ENCODE peak calls at places on chromosomes 5 and 9, in nine cellular contexts. One of them, this sample, is unnamed.

GRCh38 chr9:77649109-77649812 is 1.1 kb upstream of the GNA14 start:
- DNase-seq in SK-N-SH: peak; percentile 35
- DNase-seq in HFFc6: peak; percentile 44
- DNase-seq in uterus: no peak
- DNase-seq in nephron progenitor cell: no peak
- DNase-seq in AG04449: no peak
- DNase-seq in thyroid gland: no peak
- DNase-seq in GM23338: peak; percentile 50
- DNase-seq in astrocyte of the spinal cord: peak; percentile 54
- DNase-seq in this sample: no peak

GRCh38 chr9:4298255-4299005 is 1.4 kb downstream of the GLIS3 start:
- DNase-seq in SK-N-SH: peak; percentile 44
- DNase-seq in HFFc6: peak; percentile 16
- DNase-seq in uterus: no peak
- DNase-seq in nephron progenitor cell: peak; percentile 29
- DNase-seq in AG04449: no peak
- DNase-seq in thyroid gland: peak; percentile 70
- DNase-seq in GM23338: peak; percentile 51
- DNase-seq in astrocyte of the spinal cord: peak; percentile 50
- DNase-seq in this sample: peak; percentile 30

GRCh38 chr9:81112638-81113037 is 576.7 kb downstream of the TLE1 start:
- DNase-seq in SK-N-SH: no peak
- DNase-seq in HFFc6: no peak
- DNase-seq in uterus: no peak
- DNase-seq in nephron progenitor cell: no peak
- DNase-seq in AG04449: no peak
- DNase-seq in thyroid gland: no peak
- DNase-seq in GM23338: peak; percentile 45
- DNase-seq in astrocyte of the spinal cord: no peak
- DNase-seq in this sample: no peak

GRCh38 chr5:29867155-29867554 is 1326.3 kb upstream of the CDH6 start:
- DNase-seq in SK-N-SH: no peak
- DNase-seq in HFFc6: no peak
- DNase-seq in uterus: no peak
- DNase-seq in nephron progenitor cell: no peak
- DNase-seq in AG04449: no peak
- DNase-seq in thyroid gland: no peak
- DNase-seq in GM23338: no peak
- DNase-seq in astrocyte of the spinal cord: no peak
- DNase-seq in this sample: no peak

GRCh38 chr5:157442989-157443619 is 16.9 kb upstream of the NIPAL4 start:
- DNase-seq in SK-N-SH: peak; percentile 82
- DNase-seq in HFFc6: no peak
- DNase-seq in uterus: no peak
- DNase-seq in nephron progenitor cell: no peak
- DNase-seq in AG04449: no peak
- DNase-seq in thyroid gland: no peak
- DNase-seq in GM23338: no peak
- DNase-seq in astrocyte of the spinal cord: no peak
- DNase-seq in this sample: no peak

GRCh38 chr9:4743131-4743875 is 2.3 kb upstream of the AK3 start:
- DNase-seq in SK-N-SH: no peak
- DNase-seq in HFFc6: no peak
- DNase-seq in uterus: no peak
- DNase-seq in nephron progenitor cell: no peak
- DNase-seq in AG04449: no peak
- DNase-seq in thyroid gland: no peak
- DNase-seq in GM23338: peak; percentile 32
- DNase-seq in astrocyte of the spinal cord: peak; percentile 33
- DNase-seq in this sample: no peak

GRCh38 chr5:76831108-76831447 is 12.2 kb downstream of the F2RL1 start:
- DNase-seq in SK-N-SH: no peak
- DNase-seq in HFFc6: peak; percentile 72
- DNase-seq in uterus: no peak
- DNase-seq in nephron progenitor cell: no peak
- DNase-seq in AG04449: peak; percentile 37
- DNase-seq in thyroid gland: no peak
- DNase-seq in GM23338: no peak
- DNase-seq in astrocyte of the spinal cord: peak; percentile 75
- DNase-seq in this sample: no peak

GRCh38 chr5:175696139-175696854 is 38.4 kb downstream of the HRH2 start:
- DNase-seq in SK-N-SH: peak; percentile 55
- DNase-seq in HFFc6: no peak
- DNase-seq in uterus: peak; percentile 22
- DNase-seq in nephron progenitor cell: peak; percentile 77
- DNase-seq in AG04449: no peak
- DNase-seq in thyroid gland: peak; percentile 41
- DNase-seq in GM23338: peak; percentile 92
- DNase-seq in astrocyte of the spinal cord: no peak
- DNase-seq in this sample: peak; percentile 36

GRCh38 chr5:68406767-68407232 is 191.2 kb downstream of the PIK3R1 start:
- DNase-seq in SK-N-SH: peak; percentile 37
- DNase-seq in HFFc6: no peak
- DNase-seq in uterus: no peak
- DNase-seq in nephron progenitor cell: no peak
- DNase-seq in AG04449: no peak
- DNase-seq in thyroid gland: peak; percentile 25
- DNase-seq in GM23338: no peak
- DNase-seq in astrocyte of the spinal cord: no peak
- DNase-seq in this sample: no peak

GRCh38 chr5:74257645-74258328 is 382.7 kb downstream of the ENC1 start:
- DNase-seq in SK-N-SH: no peak
- DNase-seq in HFFc6: no peak
- DNase-seq in uterus: peak; percentile 86
- DNase-seq in nephron progenitor cell: peak; percentile 35
- DNase-seq in AG04449: no peak
- DNase-seq in thyroid gland: peak; percentile 78
- DNase-seq in GM23338: peak; percentile 30
- DNase-seq in astrocyte of the spinal cord: no peak
- DNase-seq in this sample: no peak

GRCh38 chr5:151078490-151079262 is 2.2 kb downstream of the TNIP1 start:
- DNase-seq in SK-N-SH: no peak
- DNase-seq in HFFc6: no peak
- DNase-seq in uterus: no peak
- DNase-seq in nephron progenitor cell: no peak
- DNase-seq in AG04449: no peak
- DNase-seq in thyroid gland: no peak
- DNase-seq in GM23338: no peak
- DNase-seq in astrocyte of the spinal cord: no peak
- DNase-seq in this sample: no peak

GRCh38 chr5:2017540-2018389 is 135.0 kb upstream of the IRX4 start:
- DNase-seq in SK-N-SH: peak; percentile 42
- DNase-seq in HFFc6: no peak
- DNase-seq in uterus: no peak
- DNase-seq in nephron progenitor cell: no peak
- DNase-seq in AG04449: no peak
- DNase-seq in thyroid gland: no peak
- DNase-seq in GM23338: peak; percentile 70
- DNase-seq in astrocyte of the spinal cord: no peak
- DNase-seq in this sample: no peak

GRCh38 chr5:158203256-158203655 is 344.3 kb upstream of the CLINT1 start:
- DNase-seq in SK-N-SH: no peak
- DNase-seq in HFFc6: no peak
- DNase-seq in uterus: no peak
- DNase-seq in nephron progenitor cell: no peak
- DNase-seq in AG04449: no peak
- DNase-seq in thyroid gland: no peak
- DNase-seq in GM23338: no peak
- DNase-seq in astrocyte of the spinal cord: no peak
- DNase-seq in this sample: no peak

DNA sequence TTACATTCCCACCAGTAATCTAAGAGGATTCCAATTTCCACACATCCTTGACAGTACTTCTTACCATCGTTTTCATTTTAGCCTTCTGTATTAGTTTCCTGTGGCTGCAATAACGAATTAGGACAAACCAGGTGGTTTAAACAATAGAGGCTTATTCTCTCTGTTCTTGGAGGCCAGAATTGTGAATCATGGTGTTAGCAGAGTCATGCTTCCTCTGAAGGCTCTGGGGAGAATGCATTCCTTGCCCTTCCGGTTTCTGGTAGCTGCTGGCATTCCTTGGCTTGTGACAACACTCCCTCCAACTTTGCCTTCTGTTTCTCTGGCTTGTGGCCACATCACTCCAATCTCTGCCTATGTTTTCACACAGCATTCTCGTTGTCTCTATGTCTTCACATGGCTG is 23.5 kb downstream of the RIGI start:
- DNase-seq in SK-N-SH: no peak
- DNase-seq in HFFc6: peak; percentile 64
- DNase-seq in uterus: no peak
- DNase-seq in nephron progenitor cell: no peak
- DNase-seq in AG04449: no peak
- DNase-seq in thyroid gland: no peak
- DNase-seq in GM23338: peak; percentile 21
- DNase-seq in astrocyte of the spinal cord: peak; percentile 84
- DNase-seq in this sample: no peak
- TF ChIP-seq CTCF in SK-N-SH: no peak
- TF ChIP-seq CTCF in HFFc6: no peak
- TF ChIP-seq CTCF in uterus: no peak
- TF ChIP-seq CTCF in nephron progenitor cell: no peak
- TF ChIP-seq CTCF in AG04449: no peak
- TF ChIP-seq CTCF in thyroid gland: no peak
- TF ChIP-seq CTCF in GM23338: no peak
- TF ChIP-seq CTCF in astrocyte of the spinal cord: no peak
- TF ChIP-seq CTCF in this sample: no peak

DNA sequence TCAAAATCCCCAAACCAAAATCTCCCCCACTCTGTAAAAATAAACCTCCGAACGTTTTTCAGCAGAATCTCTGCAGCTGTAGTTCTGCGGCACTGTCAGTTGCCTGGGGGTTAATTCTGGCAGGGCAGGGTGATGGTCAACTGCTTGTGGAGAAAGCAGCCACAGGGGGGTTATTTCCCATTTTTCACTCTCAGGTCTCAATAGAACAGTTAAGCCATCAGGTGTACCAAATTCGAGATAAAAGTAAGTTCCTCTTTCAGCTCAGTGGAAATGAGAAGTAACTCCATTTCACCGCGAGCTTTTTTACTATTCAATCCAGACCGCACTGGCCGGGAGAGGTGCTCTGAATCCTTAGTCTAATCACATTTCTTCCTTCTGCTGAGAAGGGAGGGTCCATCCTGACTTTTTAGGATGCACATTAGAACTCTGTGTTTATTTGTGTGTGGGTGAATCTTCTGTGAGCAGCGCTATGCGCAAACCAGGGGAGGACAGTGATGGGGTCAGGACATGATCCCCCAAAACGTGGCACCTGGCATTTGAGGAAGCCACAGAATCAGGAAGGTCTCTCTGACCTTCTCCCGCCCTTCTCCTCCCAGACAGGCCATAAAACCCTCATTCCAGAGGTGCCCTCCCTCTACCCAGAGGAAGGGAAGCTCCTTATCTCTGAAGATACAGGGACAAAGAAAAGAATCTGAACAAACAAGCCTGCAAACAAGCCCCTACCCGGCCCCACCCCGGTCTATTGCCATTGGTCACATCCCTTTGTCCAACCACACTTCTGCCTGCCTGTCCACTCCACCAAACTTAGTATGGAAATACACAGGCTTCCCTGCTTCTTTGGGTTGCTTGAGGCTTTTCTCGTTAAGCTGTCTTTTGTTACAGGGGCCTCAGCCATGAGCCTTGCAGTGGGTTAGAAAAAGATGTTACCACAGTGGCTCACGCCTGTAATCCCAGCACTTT is 229.0 kb downstream of the ROR2 start:
- DNase-seq in SK-N-SH: peak; percentile 53
- DNase-seq in HFFc6: no peak
- DNase-seq in uterus: peak; percentile 85
- DNase-seq in nephron progenitor cell: no peak
- DNase-seq in AG04449: no peak
- DNase-seq in thyroid gland: no peak
- DNase-seq in GM23338: no peak
- DNase-seq in astrocyte of the spinal cord: no peak
- DNase-seq in this sample: no peak
- TF ChIP-seq CTCF in SK-N-SH: no peak
- TF ChIP-seq CTCF in HFFc6: no peak
- TF ChIP-seq CTCF in uterus: no peak
- TF ChIP-seq CTCF in nephron progenitor cell: no peak
- TF ChIP-seq CTCF in AG04449: no peak
- TF ChIP-seq CTCF in thyroid gland: no peak
- TF ChIP-seq CTCF in GM23338: no peak
- TF ChIP-seq CTCF in astrocyte of the spinal cord: no peak
- TF ChIP-seq CTCF in this sample: no peak

DNA sequence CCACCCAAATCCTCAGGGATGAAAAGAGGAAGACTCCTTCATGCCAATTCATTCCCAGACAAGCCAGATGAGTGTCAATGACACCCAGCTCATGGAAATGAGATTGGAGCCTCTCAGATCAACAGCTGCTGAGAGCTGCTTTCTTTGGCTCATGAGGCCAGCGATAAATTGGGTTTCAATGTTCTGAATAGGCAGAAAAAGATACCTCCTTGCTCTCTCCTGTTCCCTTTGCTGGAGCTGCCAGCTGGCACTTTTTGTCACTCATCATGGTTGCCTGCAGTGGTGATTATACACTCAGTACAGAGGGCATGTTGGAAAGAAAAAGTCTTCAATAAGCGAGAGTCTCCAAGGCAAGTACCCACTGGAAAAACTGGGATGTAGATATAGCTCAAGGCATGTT is 47.1 kb downstream of the SH3RF2 start:
- DNase-seq in SK-N-SH: no peak
- DNase-seq in HFFc6: no peak
- DNase-seq in uterus: no peak
- DNase-seq in nephron progenitor cell: no peak
- DNase-seq in AG04449: no peak
- DNase-seq in thyroid gland: no peak
- DNase-seq in GM23338: no peak
- DNase-seq in astrocyte of the spinal cord: no peak
- DNase-seq in this sample: no peak
- TF ChIP-seq CTCF in SK-N-SH: no peak
- TF ChIP-seq CTCF in HFFc6: no peak
- TF ChIP-seq CTCF in uterus: no peak
- TF ChIP-seq CTCF in nephron progenitor cell: no peak
- TF ChIP-seq CTCF in AG04449: no peak
- TF ChIP-seq CTCF in thyroid gland: no peak
- TF ChIP-seq CTCF in GM23338: no peak
- TF ChIP-seq CTCF in astrocyte of the spinal cord: no peak
- TF ChIP-seq CTCF in this sample: no peak

DNA sequence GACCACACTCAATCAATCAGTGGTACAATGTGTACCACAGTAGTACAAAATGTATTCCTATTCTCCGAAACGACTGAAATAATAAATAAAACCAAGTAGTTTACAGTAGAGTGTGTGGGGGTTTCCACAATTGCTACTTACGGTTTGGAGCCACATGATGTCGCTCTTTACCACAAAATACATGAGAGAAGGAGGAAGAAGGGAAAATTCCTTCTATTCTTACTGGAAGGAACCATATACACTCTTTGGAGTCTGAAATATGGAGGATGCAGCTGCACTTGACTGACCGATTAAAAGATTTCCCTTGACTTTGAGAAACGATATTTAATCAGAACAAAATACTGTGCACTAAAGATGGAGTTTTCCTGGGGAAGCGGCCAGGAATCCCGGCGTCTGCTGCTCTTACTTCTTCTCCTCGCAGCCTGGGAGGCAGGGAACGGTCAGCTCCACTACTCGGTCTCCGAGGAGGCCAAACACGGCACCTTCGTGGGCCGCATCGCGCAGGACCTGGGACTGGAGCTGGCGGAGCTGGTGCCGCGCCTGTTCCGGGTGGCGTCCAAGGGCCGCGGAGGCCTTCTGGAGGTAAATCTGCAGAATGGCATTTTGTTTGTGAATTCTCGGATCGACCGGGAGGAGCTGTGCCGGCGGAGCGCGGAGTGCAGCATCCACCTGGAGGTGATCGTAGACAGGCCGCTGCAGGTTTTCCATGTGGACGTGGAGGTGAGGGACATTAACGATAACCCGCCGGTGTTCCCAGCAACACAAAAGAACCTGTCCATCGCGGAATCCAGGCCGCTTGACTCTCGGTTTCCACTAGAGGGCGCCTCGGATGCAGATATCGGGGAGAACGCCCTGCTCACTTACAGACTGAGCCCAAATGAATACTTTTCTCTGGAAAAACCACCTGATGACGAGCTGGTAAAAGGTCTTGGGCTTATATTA is at the start of gene PCDHA4:
- DNase-seq in SK-N-SH: peak; percentile 65
- DNase-seq in HFFc6: no peak
- DNase-seq in uterus: peak; percentile 32
- DNase-seq in nephron progenitor cell: peak; percentile 73
- DNase-seq in AG04449: no peak
- DNase-seq in thyroid gland: peak; percentile 45
- DNase-seq in GM23338: peak; percentile 88
- DNase-seq in astrocyte of the spinal cord: no peak
- DNase-seq in this sample: no peak
- TF ChIP-seq CTCF in SK-N-SH: peak; percentile 63
- TF ChIP-seq CTCF in HFFc6: peak; percentile 45
- TF ChIP-seq CTCF in uterus: peak; percentile 32
- TF ChIP-seq CTCF in nephron progenitor cell: peak; percentile 49
- TF ChIP-seq CTCF in AG04449: peak; percentile 11
- TF ChIP-seq CTCF in thyroid gland: peak; percentile 47
- TF ChIP-seq CTCF in GM23338: peak; percentile 83
- TF ChIP-seq CTCF in astrocyte of the spinal cord: peak; percentile 36
- TF ChIP-seq CTCF in this sample: no peak

This sample was measured in omental fat pad.